ENCODE peak calls at places on chromosomes 13 and 19, in six cellular contexts. W is HCT116, C is spleen, L is stomach, J is breast epithelium, U is H1. P is an unnamed sample.

GRCh38 chr19:543912-544608 is at the start of gene GZMM:
- DNase-seq in U (no peak), C (peak), W (no peak), L (no peak), J (no peak), P (no peak)

GRCh38 chr19:27777726-27778125 is 1435.2 kb downstream of the UQCRFS1 start:
- DNase-seq in U (no peak), L (no peak), J (no peak), W (no peak), C (no peak), P (no peak)

GRCh38 chr13:102599451-102600012 is 2.7 kb downstream of the TPP2 start:
- DNase-seq in L (no peak), U (no peak), J (no peak), C (no peak), W (no peak), P (no peak)

GRCh38 chr19:8611391-8611883 is 922 bp upstream of the ADAMTS10 start:
- DNase-seq in U (no peak), J (no peak), W (no peak), C (no peak), L (no peak), P (no peak)

GRCh38 chr13:43783820-43784219 is 3.0 kb downstream of the ENOX1 start:
- DNase-seq in L (no peak), J (no peak), W (no peak), U (no peak), C (no peak), P (no peak)

GRCh38 chr13:52405369-52405766 is 604 bp downstream of the THSD1 start:
- DNase-seq in L (no peak), J (no peak), C (no peak), U (no peak), W (no peak), P (no peak)

GRCh38 chr19:32649751-32650150 is 25.2 kb downstream of the ANKRD27 start:
- DNase-seq in W (no peak), U (no peak), J (no peak), L (no peak), C (no peak), P (no peak)

GRCh38 chr19:5694952-5695648 is 5.0 kb downstream of the RPL36 start:
- DNase-seq in W (no peak), J (no peak), U (no peak), C (no peak), L (no peak), P (no peak)

GRCh38 chr13:50365683-50366391 is 350.6 kb downstream of the KCNRG start:
- DNase-seq in J (no peak), L (no peak), W (no peak), C (no peak), U (no peak), P (no peak)

GRCh38 chr13:77535448-77535847 is at the start of gene SCEL:
- DNase-seq in J (no peak), L (no peak), C (no peak), U (no peak), W (peak), P (no peak)

GRCh38 chr13:114049626-114050101 is 75.8 kb upstream of the C13orf46 start:
- DNase-seq in L (no peak), J (no peak), C (no peak), U (no peak), W (no peak), P (no peak)

GRCh38 chr19:1123885-1124677 is 20.3 kb downstream of the GPX4 start:
- DNase-seq in U (no peak), C (peak), W (no peak), L (no peak), J (no peak), P (no peak)

GRCh38 chr19:41224632-41225031 is 5.6 kb downstream of the AXL start:
- DNase-seq in W (no peak), J (no peak), C (no peak), L (no peak), U (no peak), P (no peak)

GRCh38 chr19:10417598-10418280 is 2.6 kb upstream of the PDE4A start:
- DNase-seq in J (no peak), U (no peak), L (no peak), C (no peak), W (no peak), P (no peak)

GRCh38 chr13:97334690-97335089 is 99.3 kb upstream of the RAP2A start:
- DNase-seq in C (no peak), L (no peak), J (no peak), U (no peak), W (no peak), P (no peak)

GRCh38 chr19:34173145-34173956 is 1.0 kb downstream of the LSM14A start:
- DNase-seq in J (peak), L (peak), U (peak), C (peak), W (no peak), P (no peak)

GRCh38 chr19:15010497-15011255 is 31.0 kb upstream of the SLC1A6 start:
- DNase-seq in L (no peak), U (peak), J (no peak), W (no peak), C (no peak), P (no peak)

GRCh38 chr13:60273971-60274370 is 110.2 kb upstream of the DIAPH3 start:
- DNase-seq in J (no peak), L (no peak), U (no peak), W (no peak), C (no peak), P (no peak)

GRCh38 chr19:47506459-47506858 is 8.4 kb downstream of the NAPA start:
- DNase-seq in C (no peak), L (no peak), U (no peak), W (no peak), J (no peak), P (no peak)

GRCh38 chr13:24460256-24460655 is 52.3 kb downstream of the PARP4 start:
- DNase-seq in J (no peak), W (no peak), L (no peak), U (no peak), C (no peak), P (no peak)

GRCh38 chr19:18274776-18275356 is 614 bp upstream of the IQCN start:
- DNase-seq in W (no peak), U (no peak), C (peak), J (peak), L (peak), P (no peak)

GRCh38 chr13:99721606-99722384 is 220.5 kb downstream of the TM9SF2 start:
- DNase-seq in C (no peak), W (no peak), J (no peak), U (no peak), L (no peak), P (no peak)

GRCh38 chr13:113742000-113742441 is 17.0 kb upstream of the TMEM255B start:
- DNase-seq in J (no peak), L (peak), C (peak), U (no peak), W (peak), P (no peak)

GRCh38 chr13:44300895-44301638 is 72.6 kb upstream of the SERP2 start:
- DNase-seq in J (peak), W (peak), C (no peak), L (peak), U (no peak), P (peak)

GRCh38 chr19:52527954-52528326 is 472 bp downstream of the ZNF808 start:
- DNase-seq in U (no peak), W (no peak), J (no peak), L (no peak), C (peak), P (no peak)

GRCh38 chr13:73303858-73304257 is 245.1 kb downstream of the KLF5 start:
- DNase-seq in C (no peak), W (no peak), J (no peak), U (peak), L (no peak), P (no peak)

GRCh38 chr19:18663940-18664530 is 19.4 kb upstream of the CRTC1 start:
- DNase-seq in C (no peak), W (no peak), L (no peak), U (no peak), J (no peak), P (no peak)

GRCh38 chr19:55440411-55441105 is 2.5 kb downstream of the SHISA7 start:
- DNase-seq in C (no peak), U (no peak), W (no peak), J (no peak), L (no peak), P (no peak)

GRCh38 chr19:18203863-18204393 is at the start of gene RAB3A:
- DNase-seq in C (peak), L (peak), W (peak), J (peak), U (peak), P (peak)

GRCh38 chr13:41456768-41457588 is at the start of gene RGCC:
- DNase-seq in L (peak), W (peak), C (peak), U (no peak), J (peak), P (peak)

GRCh38 chr19:30344446-30345425 is 27.4 kb upstream of the ZNF536 start:
- DNase-seq in C (no peak), J (no peak), U (no peak), L (no peak), W (peak), P (no peak)

GRCh38 chr13:34258646-34259386 is 440.9 kb downstream of the RFC3 start:
- DNase-seq in J (no peak), W (no peak), C (no peak), L (no peak), U (no peak), P (no peak)

GRCh38 chr13:77904031-77904430 is 14.6 kb downstream of the EDNRB start:
- DNase-seq in U (no peak), J (no peak), W (no peak), L (no peak), C (no peak), P (no peak)

GRCh38 chr19:34229721-34230120 is 24.6 kb upstream of the GARRE1 start:
- DNase-seq in C (no peak), J (no peak), L (no peak), U (no peak), W (no peak), P (no peak)

GRCh38 chr13:21670883-21671792 is at the start of gene FGF9:
- DNase-seq in W (peak), J (peak), U (no peak), L (peak), C (peak), P (peak)

GRCh38 chr13:94400874-94401273 is 78.6 kb downstream of the DCT start:
- DNase-seq in C (no peak), U (no peak), L (no peak), J (no peak), W (no peak), P (no peak)

GRCh38 chr19:13803038-13803437 is 7.8 kb downstream of the ZSWIM4 start:
- DNase-seq in L (peak), U (no peak), J (peak), C (no peak), W (no peak), P (no peak)

GRCh38 chr13:107680115-107680514 is 535.2 kb downstream of the LIG4 start:
- DNase-seq in C (no peak), L (no peak), J (no peak), U (no peak), W (no peak), P (no peak)

GRCh38 chr13:98961204-98962105 is 16.4 kb downstream of the DOCK9 start:
- DNase-seq in U (no peak), C (no peak), J (no peak), W (no peak), L (no peak), P (no peak)

DNA sequence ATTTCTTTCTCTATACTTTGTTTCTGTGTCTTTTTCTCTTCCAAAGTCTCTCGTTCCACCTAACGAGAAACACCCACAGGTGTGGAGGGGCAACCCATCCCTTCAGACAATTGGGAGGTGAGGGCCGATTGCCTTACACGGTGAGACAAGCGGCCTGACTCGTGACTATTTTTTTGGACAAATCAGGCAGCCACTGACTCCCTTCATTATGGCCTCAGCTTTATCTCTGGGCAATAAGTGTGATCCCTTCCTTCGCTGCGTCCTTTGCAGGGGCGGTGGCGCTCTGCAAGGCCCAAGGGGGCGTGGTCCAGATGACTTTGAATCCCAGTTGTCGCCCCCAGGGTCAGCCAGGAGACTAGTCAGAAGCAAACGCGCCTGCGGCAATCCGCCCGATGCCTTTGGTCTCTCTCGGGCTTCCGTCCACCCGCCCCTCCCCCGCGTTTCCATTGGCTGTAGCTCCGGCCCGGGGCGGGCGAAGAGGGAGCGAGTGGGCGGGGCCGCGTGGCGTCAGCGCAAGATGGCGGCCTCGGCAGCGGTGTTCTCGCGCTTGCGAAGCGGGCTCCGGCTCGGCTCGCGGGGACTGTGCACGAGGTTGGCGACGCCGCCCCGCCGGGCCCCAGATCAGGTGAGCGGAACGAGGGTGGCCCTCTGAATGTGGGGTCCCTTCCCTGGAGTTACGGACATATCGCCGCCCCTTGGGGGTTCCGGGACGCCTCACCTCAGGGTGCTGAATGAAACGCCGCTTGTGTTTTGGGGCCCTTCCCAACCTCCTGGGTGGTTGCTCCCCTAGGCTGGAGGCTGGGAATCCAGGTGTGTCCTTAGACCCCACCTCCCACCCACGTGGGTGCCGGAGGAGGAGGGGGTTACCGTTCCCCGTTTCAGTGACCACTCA is at the start of gene TIMM50:
- DNase-seq in J (peak), C (peak), L (peak), W (peak), U (peak), P (peak)
- TF ChIP-seq POLR2AphosphoS5 in J (peak), C (peak), L (peak), W (peak), U (peak), P (peak)

GRCh38 chr19:35755550-35756371 is 1.1 kb downstream of the HSPB6 start:
- DNase-seq in J (peak), W (no peak), U (no peak), L (peak), C (peak), P (no peak)
- TF ChIP-seq POLR2AphosphoS5 in J (peak), W (no peak), U (no peak), L (peak), C (peak), P (no peak)

GRCh38 chr13:110194456-110194855 is 112.5 kb downstream of the COL4A1 start:
- DNase-seq in L (no peak), C (no peak), W (no peak), U (no peak), J (no peak), P (no peak)

GRCh38 chr13:110195547-110196485 is 111.1 kb downstream of the COL4A1 start:
- DNase-seq in J (no peak), W (no peak), C (no peak), U (no peak), L (no peak), P (no peak)

GRCh38 chr13:110199046-110199831 is 107.7 kb downstream of the COL4A1 start:
- DNase-seq in C (no peak), J (no peak), L (no peak), U (no peak), W (no peak), P (no peak)

GRCh38 chr13:110197471-110197870 is 109.5 kb downstream of the COL4A1 start:
- DNase-seq in W (no peak), L (no peak), U (no peak), J (no peak), C (no peak), P (no peak)

GRCh38 chr13:110197041-110197440 is 109.9 kb downstream of the COL4A1 start:
- DNase-seq in J (no peak), W (no peak), U (no peak), L (no peak), C (no peak), P (no peak)
- TF ChIP-seq POLR2AphosphoS5 in J (no peak), W (no peak), U (no peak), L (no peak), C (no peak), P (no peak)

DNA sequence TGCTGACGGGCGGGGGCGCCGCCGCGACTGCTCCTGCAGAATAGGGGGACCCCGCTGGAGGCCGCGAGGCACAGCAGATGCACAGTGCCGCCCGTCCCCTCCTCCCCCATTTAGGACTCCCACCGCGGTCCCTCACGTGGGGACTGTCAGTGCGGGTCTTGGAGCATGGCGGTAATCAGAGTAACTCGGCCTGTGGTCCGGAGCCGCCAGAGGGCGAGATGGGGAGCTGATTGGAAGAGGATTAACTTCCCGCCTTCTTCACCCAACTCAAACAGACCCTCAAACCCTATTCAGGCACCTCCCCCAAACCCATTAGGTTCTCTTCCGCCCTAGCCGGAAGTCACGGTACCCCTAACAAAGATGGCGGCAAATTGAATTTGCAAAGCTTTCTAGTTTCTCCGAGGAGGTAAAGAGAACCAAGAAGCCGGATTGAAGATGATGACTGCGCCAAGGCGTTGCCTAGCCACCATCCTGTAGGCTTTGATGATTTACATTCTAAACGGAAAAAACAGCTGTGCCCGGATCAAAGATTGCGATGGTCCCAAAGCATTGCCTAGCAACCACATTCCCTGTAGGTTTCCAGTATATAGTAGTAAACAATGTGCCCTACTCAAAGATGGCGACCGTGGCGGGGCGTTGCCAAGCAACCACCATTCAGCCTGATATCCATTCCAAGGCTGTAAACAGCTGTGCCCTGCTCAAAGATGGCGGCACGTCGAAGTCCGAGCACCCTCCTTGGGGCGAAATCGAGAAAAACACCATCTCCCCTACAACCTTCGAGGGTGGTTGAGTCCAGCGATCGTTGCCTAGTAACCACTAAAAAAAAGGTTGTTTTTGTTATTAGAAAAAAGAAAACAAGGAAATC is at the start of gene FUZ:
- DNase-seq in C (peak), U (peak), W (peak), J (peak), L (peak), P (peak)
- TF ChIP-seq POLR2AphosphoS5 in C (peak), U (peak), W (peak), J (peak), L (peak), P (no peak)